ENCODE peak calls at places on chromosomes 7 and 10, in four cellular contexts. E is WTC11, Q is A549, B is K562. R is an unnamed sample.

GRCh38 chr10:119206603-119207366 is 586 bp upstream of the GRK5 start:
- DNase-seq in E (peak), Q (peak), B (peak), R (peak)

GRCh38 chr10:74202356-74202755 is 51.3 kb downstream of the ADK start:
- DNase-seq in E (no peak), Q (no peak), B (no peak), R (no peak)

GRCh38 chr10:21572578-21572977 is 38.5 kb downstream of the MLLT10 start:
- DNase-seq in E (no peak), Q (no peak), B (no peak), R (no peak)

GRCh38 chr10:30991647-30992011 is 40.0 kb downstream of the ZNF438 start:
- DNase-seq in E (no peak), Q (no peak), B (no peak), R (no peak)

GRCh38 chr7:157633465-157634185 is 296.8 kb downstream of the DNAJB6 start:
- DNase-seq in E (no peak), Q (no peak), B (no peak), R (no peak)

GRCh38 chr10:31698169-31698890 is 230.3 kb downstream of the ARHGAP12 start:
- DNase-seq in E (no peak), Q (no peak), B (no peak), R (no peak)

GRCh38 chr7:101814996-101815825 is 2.2 kb upstream of the CUX1 start:
- DNase-seq in E (peak), Q (peak), B (peak), R (peak)

GRCh38 chr10:6272126-6272525 is 69.4 kb downstream of the PFKFB3 start:
- DNase-seq in E (no peak), Q (no peak), B (no peak), R (no peak)

GRCh38 chr10:3409928-3410327 is 237.3 kb upstream of the PITRM1 start:
- DNase-seq in E (no peak), Q (no peak), B (no peak), R (no peak)

GRCh38 chr7:42671627-42672026 is 240.2 kb downstream of the C7orf25 start:
- DNase-seq in E (no peak), Q (no peak), B (no peak), R (no peak)

GRCh38 chr7:68155676-68156075 is 1159.0 kb downstream of the TYW1 start:
- DNase-seq in E (no peak), Q (no peak), B (no peak), R (no peak)

GRCh38 chr10:14667270-14667669 is 107.4 kb downstream of the FAM107B start:
- DNase-seq in E (no peak), Q (no peak), B (no peak), R (no peak)

GRCh38 chr10:74705361-74705980 is 120.9 kb upstream of the KAT6B start:
- DNase-seq in E (no peak), Q (no peak), B (no peak), R (no peak)

GRCh38 chr10:119521443-119522204 is 20.9 kb downstream of the RGS10 start:
- DNase-seq in E (no peak), Q (peak), B (no peak), R (peak)

GRCh38 chr10:98238391-98238790 is 29.6 kb downstream of the LOXL4 start:
- DNase-seq in E (no peak), Q (no peak), B (no peak), R (no peak)

GRCh38 chr7:115805458-115805857 is 225.1 kb downstream of the TFEC start:
- DNase-seq in E (no peak), Q (no peak), B (no peak), R (no peak)

GRCh38 chr10:79038841-79039201 is 29.9 kb upstream of the ZMIZ1 start:
- DNase-seq in E (peak), Q (no peak), B (peak), R (no peak)

GRCh38 chr10:124369986-124370385 is 48.7 kb downstream of the OAT start:
- DNase-seq in E (no peak), Q (no peak), B (no peak), R (no peak)

GRCh38 chr10:80133221-80133620 is 691 bp downstream of the PLAC9 start:
- DNase-seq in E (no peak), Q (no peak), B (no peak), R (no peak)

GRCh38 chr7:2969398-2970306 is 74.0 kb downstream of the CARD11 start:
- DNase-seq in E (no peak), Q (no peak), B (no peak), R (no peak)

GRCh38 chr7:98295467-98296220 is 14.2 kb downstream of the BRI3 start:
- DNase-seq in E (no peak), Q (no peak), B (no peak), R (no peak)

GRCh38 chr7:102450242-102450641 is 14.4 kb downstream of the ALKBH4 start:
- DNase-seq in E (no peak), Q (no peak), B (no peak), R (no peak)

GRCh38 chr10:70432101-70432500 is 9.4 kb downstream of the NODAL start:
- DNase-seq in E (no peak), Q (no peak), B (no peak), R (no peak)

GRCh38 chr7:123580406-123581161 is 21.0 kb upstream of the ASB15 start:
- DNase-seq in E (no peak), Q (peak), B (no peak), R (peak)

GRCh38 chr7:22859676-22860290 is 37.1 kb upstream of the TOMM7 start:
- DNase-seq in E (no peak), Q (peak), B (no peak), R (no peak)

GRCh38 chr10:103759100-103759781 is 96.1 kb downstream of the SH3PXD2A start:
- DNase-seq in E (no peak), Q (peak), B (no peak), R (peak)

GRCh38 chr7:130961128-130961601 is 227.2 kb upstream of the KLF14 start:
- DNase-seq in E (no peak), Q (peak), B (no peak), R (no peak)

GRCh38 chr7:75565129-75565528 is 73.0 kb downstream of the SPDYE5 start:
- DNase-seq in E (no peak), Q (peak), B (no peak), R (peak)

GRCh38 chr7:33157781-33158180 is 28.4 kb downstream of the BBS9 start:
- DNase-seq in E (no peak), Q (no peak), B (no peak), R (no peak)

GRCh38 chr10:124290095-124290795 is 128.5 kb downstream of the OAT start:
- DNase-seq in E (peak), Q (no peak), B (peak), R (no peak)

GRCh38 chr10:114541081-114541833 is 116.8 kb downstream of the ABLIM1 start:
- DNase-seq in E (no peak), Q (no peak), B (no peak), R (peak)

GRCh38 chr10:15333909-15334649 is 37.0 kb downstream of the FAM171A1 start:
- DNase-seq in E (no peak), Q (peak), B (no peak), R (no peak)

GRCh38 chr7:35722054-35722849 is 27.3 kb upstream of the HERPUD2 start:
- DNase-seq in E (no peak), Q (no peak), B (no peak), R (no peak)

GRCh38 chr10:75683158-75683557 is 251.7 kb downstream of the LRMDA start:
- DNase-seq in E (no peak), Q (no peak), B (no peak), R (no peak)

GRCh38 chr7:73978681-73979563 is 49.1 kb upstream of the ELN start:
- DNase-seq in E (peak), Q (peak), B (peak), R (peak)

GRCh38 chr7:51021906-51022570 is 239.3 kb upstream of the GRB10 start:
- DNase-seq in E (no peak), Q (no peak), B (no peak), R (no peak)

GRCh38 chr10:118820326-118821116 is 65.8 kb upstream of the CACUL1 start:
- DNase-seq in E (no peak), Q (no peak), B (no peak), R (no peak)

GRCh38 chr10:6383099-6383812 is 180.5 kb downstream of the PFKFB3 start:
- DNase-seq in E (no peak), Q (no peak), B (no peak), R (peak)

GRCh38 chr7:25877802-25878789 is 273.9 kb upstream of the NFE2L3 start:
- DNase-seq in E (no peak), Q (no peak), B (no peak), R (no peak)

GRCh38 chr10:68647928-68648327 is 73.1 kb upstream of the CCAR1 start:
- DNase-seq in E (no peak), Q (no peak), B (no peak), R (no peak)
- TF ChIP-seq JUN in E (no peak), Q (no peak), B (no peak), R (peak)

DNA sequence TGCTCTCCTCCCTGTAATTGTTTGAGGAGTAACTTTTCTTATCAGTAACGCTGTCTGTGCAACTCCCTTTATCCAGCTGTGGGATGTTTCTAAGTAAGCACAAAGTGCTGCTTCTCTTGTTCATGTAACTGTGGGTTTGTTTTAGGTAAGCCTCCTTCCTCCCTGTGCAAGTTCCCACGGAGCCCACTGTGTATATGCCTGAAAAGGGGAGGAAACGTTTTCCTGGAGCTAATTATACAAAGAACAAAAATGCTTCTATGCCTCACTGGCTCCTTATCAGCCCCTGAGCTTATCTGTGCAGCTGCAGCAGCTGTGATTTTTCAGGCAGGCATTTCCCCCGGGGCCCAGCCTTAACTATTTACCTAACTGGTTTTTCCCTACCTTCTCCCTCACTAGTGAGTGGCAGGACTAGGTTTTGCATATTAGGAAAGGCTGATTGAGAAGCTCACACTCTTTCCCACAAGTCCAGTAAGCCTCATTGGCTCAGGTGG is 593.4 kb upstream of the GHITM start:
- DNase-seq in E (no peak), Q (no peak), B (no peak), R (peak)
- TF ChIP-seq JUN in E (no peak), Q (no peak), B (no peak), R (peak)

GRCh38 chr10:46297406-46298204 is 10.8 kb downstream of the ANTXRL start:
- DNase-seq in E (no peak), Q (no peak), B (peak), R (no peak)
- TF ChIP-seq JUN in E (no peak), Q (no peak), B (no peak), R (no peak)

GRCh38 chr7:27554826-27555225 is 107.9 kb downstream of the HIBADH start:
- DNase-seq in E (no peak), Q (no peak), B (no peak), R (no peak)

GRCh38 chr7:27555670-27556069 is 107.0 kb downstream of the HIBADH start:
- DNase-seq in E (no peak), Q (no peak), B (no peak), R (no peak)

GRCh38 chr7:27564881-27565482 is 97.7 kb downstream of the HIBADH start:
- DNase-seq in E (no peak), Q (no peak), B (no peak), R (no peak)

DNA sequence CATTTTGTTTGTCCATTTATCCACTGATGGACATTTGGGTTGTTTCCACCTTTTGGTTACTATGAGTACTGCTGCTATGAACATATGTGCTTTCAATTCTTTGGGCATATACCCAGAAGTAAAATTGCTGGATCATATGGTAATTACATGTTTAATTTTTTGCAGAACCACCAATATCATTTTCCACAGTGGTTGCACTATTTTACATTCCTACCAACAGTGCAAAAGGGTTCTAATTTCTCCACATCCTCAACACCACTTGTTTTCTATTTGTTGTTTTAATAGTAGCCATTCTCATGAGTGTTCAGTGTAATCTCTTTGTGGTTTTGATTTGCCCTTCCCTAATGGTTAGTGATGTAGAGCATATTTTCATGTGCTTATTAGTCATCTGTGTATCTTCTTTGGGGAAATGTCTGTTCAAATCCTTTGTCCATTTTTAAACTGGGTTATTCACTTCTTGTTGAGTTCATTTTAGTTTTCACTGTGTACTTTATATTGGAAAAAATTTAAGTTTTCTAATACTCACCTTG is 101.9 kb downstream of the HIBADH start:
- DNase-seq in E (no peak), Q (no peak), B (no peak), R (no peak)
- TF ChIP-seq JUN in E (no peak), Q (no peak), B (no peak), R (no peak)

DNA sequence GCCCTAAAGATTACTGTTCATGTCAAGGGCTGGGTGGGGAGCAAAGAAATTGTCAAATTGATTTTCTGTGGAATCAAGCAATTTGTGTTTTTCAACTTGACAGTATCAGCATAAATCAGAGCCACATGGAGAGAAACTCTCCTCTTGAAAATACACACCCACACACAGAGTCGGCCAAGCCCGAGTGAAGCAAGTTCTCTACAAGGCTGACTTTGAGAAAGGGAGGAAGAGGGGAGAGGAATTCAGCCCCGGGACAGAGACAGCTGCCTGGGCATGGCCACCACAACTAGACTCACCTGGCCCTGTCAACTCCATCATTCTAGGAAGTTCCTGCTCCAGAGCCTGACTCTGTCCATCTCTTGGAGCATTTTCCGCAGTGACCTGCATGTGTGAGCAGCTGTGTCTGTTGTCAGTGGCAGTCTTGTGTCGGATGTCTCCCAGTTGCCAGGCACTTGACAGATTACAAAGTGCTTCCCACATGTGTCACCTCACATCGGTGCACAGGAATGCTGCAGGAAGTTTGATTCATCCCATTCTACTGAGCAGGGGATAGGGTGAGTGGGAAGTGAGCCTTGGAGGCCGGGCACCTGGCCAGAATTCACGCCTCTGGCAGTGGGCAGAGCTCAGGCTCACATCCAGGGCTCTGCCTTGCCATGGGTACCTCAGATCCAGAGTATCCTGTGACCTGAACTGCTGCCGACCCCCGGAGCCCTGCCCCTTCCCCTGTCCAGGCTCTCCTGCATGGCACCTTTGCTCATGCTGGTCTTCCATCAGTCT is 37.9 kb downstream of the ADAM12 start:
- DNase-seq in E (no peak), Q (peak), B (no peak), R (peak)
- TF ChIP-seq JUN in E (no peak), Q (no peak), B (no peak), R (no peak)